ENCODE peak calls at places on chromosome X, in four cellular contexts. One of them, this sample, is unnamed.

GRCh38 chrX:32530802-32531403 is 680.4 kb downstream of the DMD start:
- DNase-seq in H1: no peak
- DNase-seq in K562: peak; percentile 11
- DNase-seq in SK-N-SH: no peak
- DNase-seq in this sample: no peak

GRCh38 chrX:140764401-140764919 is 54.9 kb downstream of the LINC00632 start:
- DNase-seq in H1: peak; percentile 25
- DNase-seq in K562: peak; percentile 3
- DNase-seq in SK-N-SH: peak; percentile 22
- DNase-seq in this sample: no peak

GRCh38 chrX:151902813-151903591 is 9.7 kb upstream of the MAGEA4 start:
- DNase-seq in H1: no peak
- DNase-seq in K562: no peak
- DNase-seq in SK-N-SH: no peak
- DNase-seq in this sample: no peak

GRCh38 chrX:107470971-107471370 is 21.5 kb downstream of the FRMPD3 start:
- DNase-seq in H1: no peak
- DNase-seq in K562: no peak
- DNase-seq in SK-N-SH: no peak
- DNase-seq in this sample: no peak

GRCh38 chrX:27924261-27924660 is 57.0 kb downstream of the DCAF8L1 start:
- DNase-seq in H1: no peak
- DNase-seq in K562: no peak
- DNase-seq in SK-N-SH: no peak
- DNase-seq in this sample: no peak

GRCh38 chrX:51742586-51742985 is 656 bp upstream of the GSPT2 start:
- DNase-seq in H1: no peak
- DNase-seq in K562: no peak
- DNase-seq in SK-N-SH: peak; percentile 2
- DNase-seq in this sample: no peak

GRCh38 chrX:20026278-20026677 is 35.4 kb upstream of the BCLAF3 start:
- DNase-seq in H1: no peak
- DNase-seq in K562: no peak
- DNase-seq in SK-N-SH: no peak
- DNase-seq in this sample: no peak

GRCh38 chrX:50211510-50211909 is 6.9 kb downstream of the CCNB3 start:
- DNase-seq in H1: no peak
- DNase-seq in K562: no peak
- DNase-seq in SK-N-SH: no peak
- DNase-seq in this sample: no peak

GRCh38 chrX:150482537-150483217 is 85.7 kb upstream of the MTM1 start:
- DNase-seq in H1: no peak
- DNase-seq in K562: peak; percentile 16
- DNase-seq in SK-N-SH: no peak
- DNase-seq in this sample: no peak

GRCh38 chrX:72079607-72080006 is 52.1 kb downstream of the RTL5 start:
- DNase-seq in H1: no peak
- DNase-seq in K562: no peak
- DNase-seq in SK-N-SH: no peak
- DNase-seq in this sample: no peak

GRCh38 chrX:80808160-80808735 is 1.4 kb downstream of the BRWD3 start:
- DNase-seq in H1: no peak
- DNase-seq in K562: peak; percentile 75
- DNase-seq in SK-N-SH: peak; percentile 12
- DNase-seq in this sample: peak; percentile 72

GRCh38 chrX:118373538-118373937 is 27.6 kb downstream of the WDR44 start:
- DNase-seq in H1: no peak
- DNase-seq in K562: no peak
- DNase-seq in SK-N-SH: no peak
- DNase-seq in this sample: no peak

GRCh38 chrX:9708086-9708485 is 57.6 kb downstream of the GPR143 start:
- DNase-seq in H1: no peak
- DNase-seq in K562: no peak
- DNase-seq in SK-N-SH: no peak
- DNase-seq in this sample: no peak
- H3K4me2 ChIP-seq in H1: no peak overlapping the region
- H3K4me2 ChIP-seq in K562: no peak overlapping the region
- H3K4me2 ChIP-seq in SK-N-SH: no peak overlapping the region
- H3K4me2 ChIP-seq in this sample: no peak overlapping the region

DNA sequence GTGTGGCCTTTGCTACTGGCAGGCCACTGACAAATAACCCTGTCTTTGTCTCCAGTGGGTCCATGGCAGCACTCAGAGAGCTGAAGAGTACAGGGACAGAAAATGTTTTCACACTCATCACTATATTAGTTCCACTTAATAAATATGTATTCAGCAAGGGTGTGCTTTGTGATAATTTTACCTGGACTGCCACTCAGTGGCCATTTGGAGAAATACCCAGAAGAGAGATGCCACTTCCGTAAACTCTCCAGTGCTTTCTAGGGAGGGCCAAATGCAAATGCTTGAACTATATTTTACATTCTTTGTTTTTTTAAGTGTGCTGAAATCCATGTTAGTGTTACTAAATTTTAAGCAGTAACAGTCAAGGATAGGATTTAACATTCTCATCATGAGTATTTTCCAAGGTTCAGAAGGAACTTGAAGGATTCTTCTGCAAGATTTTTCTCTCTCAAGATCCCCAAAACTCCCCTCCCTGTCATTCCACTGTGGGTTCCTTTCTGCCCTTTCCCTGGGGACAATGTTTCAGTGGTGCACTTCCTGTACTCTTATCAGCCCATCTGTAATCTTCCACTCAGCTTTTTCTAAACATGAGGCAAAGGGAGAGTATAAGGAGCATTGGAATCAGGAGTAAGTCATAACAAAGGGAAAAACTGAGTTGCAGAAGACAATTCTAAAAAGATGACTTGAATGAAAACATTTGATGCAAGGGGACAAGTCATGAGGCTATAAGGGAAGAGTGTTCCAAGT is 46.0 kb downstream of the TFDP3 start:
- DNase-seq in H1: no peak
- DNase-seq in K562: no peak
- DNase-seq in SK-N-SH: peak; percentile 24
- DNase-seq in this sample: no peak
- TF ChIP-seq NRF1 in H1: no peak
- TF ChIP-seq NRF1 in K562: no peak
- TF ChIP-seq NRF1 in SK-N-SH: no peak
- TF ChIP-seq NRF1 in this sample: no peak

GRCh38 chrX:17706676-17707075 is 30.6 kb upstream of the SCML1 start:
- DNase-seq in H1: no peak
- DNase-seq in K562: no peak
- DNase-seq in SK-N-SH: no peak
- DNase-seq in this sample: no peak

GRCh38 chrX:17705211-17705610 is 32.1 kb upstream of the SCML1 start:
- DNase-seq in H1: no peak
- DNase-seq in K562: no peak
- DNase-seq in SK-N-SH: no peak
- DNase-seq in this sample: no peak

GRCh38 chrX:17713288-17713687 is 24.0 kb upstream of the SCML1 start:
- DNase-seq in H1: no peak
- DNase-seq in K562: no peak
- DNase-seq in SK-N-SH: no peak
- DNase-seq in this sample: no peak

GRCh38 chrX:17707731-17708130 is 29.6 kb upstream of the SCML1 start:
- DNase-seq in H1: no peak
- DNase-seq in K562: no peak
- DNase-seq in SK-N-SH: no peak
- DNase-seq in this sample: no peak

GRCh38 chrX:17710836-17711235 is 26.5 kb upstream of the SCML1 start:
- DNase-seq in H1: no peak
- DNase-seq in K562: no peak
- DNase-seq in SK-N-SH: no peak
- DNase-seq in this sample: no peak
- H3K4me2 ChIP-seq in H1: no peak overlapping the region
- H3K4me2 ChIP-seq in K562: no peak overlapping the region
- H3K4me2 ChIP-seq in SK-N-SH: no peak overlapping the region
- H3K4me2 ChIP-seq in this sample: no peak overlapping the region

DNA sequence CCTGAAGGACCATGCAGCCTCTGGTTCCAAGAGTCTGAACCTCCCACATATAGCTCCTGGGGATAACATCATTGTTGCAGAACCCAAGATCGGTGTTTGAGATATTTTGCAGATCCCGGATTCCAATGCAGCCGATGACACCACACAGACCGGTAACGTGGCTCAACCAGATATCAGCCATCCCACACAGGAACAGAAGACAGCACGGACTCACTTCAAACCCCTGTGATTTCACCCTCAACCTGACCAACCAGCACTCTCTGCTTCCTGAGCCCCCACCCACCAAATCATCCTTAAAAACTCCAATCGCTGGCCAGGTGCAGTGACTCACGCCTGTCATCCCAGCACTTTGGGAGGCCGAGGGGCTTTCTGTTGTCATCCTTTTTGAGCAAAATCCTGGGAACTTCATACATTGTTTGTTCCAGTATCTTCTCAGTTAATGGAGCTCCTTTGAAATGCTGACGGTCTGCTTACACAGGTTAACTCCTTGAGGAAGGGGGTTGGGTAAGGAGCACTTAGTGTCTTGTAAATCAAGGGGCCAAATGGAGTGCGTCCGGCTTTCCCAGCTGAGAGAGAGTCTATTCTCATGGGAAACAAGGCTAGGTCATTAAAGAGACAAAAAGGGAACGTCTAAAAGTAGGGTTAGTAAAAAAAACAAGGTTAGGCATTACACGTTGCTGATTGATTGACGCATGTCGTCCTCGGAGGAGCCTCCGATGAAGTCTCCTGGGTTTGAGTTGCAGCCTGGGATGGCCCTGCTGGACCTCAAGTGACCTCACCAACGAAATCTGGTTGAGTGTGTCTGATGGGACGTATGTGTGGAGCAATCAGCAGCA is 230.4 kb downstream of the CRLF2 start:
- DNase-seq in H1: peak; percentile 56
- DNase-seq in K562: no peak
- DNase-seq in SK-N-SH: no peak
- DNase-seq in this sample: no peak
- TF ChIP-seq NRF1 in H1: no peak
- TF ChIP-seq NRF1 in K562: no peak
- TF ChIP-seq NRF1 in SK-N-SH: no peak
- TF ChIP-seq NRF1 in this sample: no peak

GRCh38 chrX:130174051-130174704 is 2.4 kb downstream of the RAB33A start:
- DNase-seq in H1: no peak
- DNase-seq in K562: peak; percentile 17
- DNase-seq in SK-N-SH: peak; percentile 33
- DNase-seq in this sample: no peak
- H3K4me2 ChIP-seq in H1: no peak overlapping the region
- H3K4me2 ChIP-seq in K562: peak overlapping the region; percentile 20
- H3K4me2 ChIP-seq in SK-N-SH: no peak overlapping the region
- H3K4me2 ChIP-seq in this sample: peak overlapping the region; percentile 78

DNA sequence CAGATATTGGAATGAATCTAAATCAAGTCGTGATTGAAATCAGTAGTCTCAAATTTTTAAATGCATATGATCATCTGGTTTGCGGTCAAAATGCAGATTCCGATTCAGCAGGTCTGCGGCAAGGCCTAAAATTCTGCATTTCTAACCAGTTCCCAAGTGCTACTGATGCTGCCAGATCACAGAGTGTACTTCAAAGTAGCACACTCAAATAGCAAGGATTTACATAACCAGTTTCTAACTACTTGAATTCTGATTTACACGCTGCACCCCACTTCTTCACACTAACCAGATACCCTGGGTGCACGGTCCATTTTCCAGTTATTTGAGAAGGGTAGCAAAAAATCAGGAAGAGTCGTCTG is 761 bp downstream of the MBTPS2 start:
- DNase-seq in H1: no peak
- DNase-seq in K562: no peak
- DNase-seq in SK-N-SH: no peak
- DNase-seq in this sample: no peak
- TF ChIP-seq NRF1 in H1: no peak
- TF ChIP-seq NRF1 in K562: no peak
- TF ChIP-seq NRF1 in SK-N-SH: no peak
- TF ChIP-seq NRF1 in this sample: no peak

GRCh38 chrX:154048398-154048797 is 28.7 kb upstream of the IRAK1 start:
- DNase-seq in H1: no peak
- DNase-seq in K562: no peak
- DNase-seq in SK-N-SH: no peak
- DNase-seq in this sample: no peak

GRCh38 chrX:154049209-154050112 is 29.8 kb upstream of the IRAK1 start:
- DNase-seq in H1: no peak
- DNase-seq in K562: no peak
- DNase-seq in SK-N-SH: no peak
- DNase-seq in this sample: no peak

GRCh38 chrX:154047266-154047665 is 27.6 kb upstream of the IRAK1 start:
- DNase-seq in H1: no peak
- DNase-seq in K562: no peak
- DNase-seq in SK-N-SH: no peak
- DNase-seq in this sample: no peak

GRCh38 chrX:154044045-154044444 is 24.3 kb upstream of the IRAK1 start:
- DNase-seq in H1: no peak
- DNase-seq in K562: no peak
- DNase-seq in SK-N-SH: no peak
- DNase-seq in this sample: no peak

GRCh38 chrX:154046262-154046771 is 26.6 kb upstream of the IRAK1 start:
- DNase-seq in H1: no peak
- DNase-seq in K562: no peak
- DNase-seq in SK-N-SH: no peak
- DNase-seq in this sample: no peak
- H3K4me2 ChIP-seq in H1: no peak overlapping the region
- H3K4me2 ChIP-seq in K562: no peak overlapping the region
- H3K4me2 ChIP-seq in SK-N-SH: peak overlapping the region; percentile 51
- H3K4me2 ChIP-seq in this sample: no peak overlapping the region

GRCh38 chrX:10620121-10620699 is at the start of gene MID1:
- DNase-seq in H1: no peak
- DNase-seq in K562: no peak
- DNase-seq in SK-N-SH: peak; percentile 78
- DNase-seq in this sample: no peak
- TF ChIP-seq NRF1 in H1: no peak
- TF ChIP-seq NRF1 in K562: no peak
- TF ChIP-seq NRF1 in SK-N-SH: no peak
- TF ChIP-seq NRF1 in this sample: no peak

GRCh38 chrX:11893933-11894710 is 136.1 kb downstream of the MSL3 start:
- DNase-seq in H1: no peak
- DNase-seq in K562: no peak
- DNase-seq in SK-N-SH: no peak
- DNase-seq in this sample: no peak

DNA sequence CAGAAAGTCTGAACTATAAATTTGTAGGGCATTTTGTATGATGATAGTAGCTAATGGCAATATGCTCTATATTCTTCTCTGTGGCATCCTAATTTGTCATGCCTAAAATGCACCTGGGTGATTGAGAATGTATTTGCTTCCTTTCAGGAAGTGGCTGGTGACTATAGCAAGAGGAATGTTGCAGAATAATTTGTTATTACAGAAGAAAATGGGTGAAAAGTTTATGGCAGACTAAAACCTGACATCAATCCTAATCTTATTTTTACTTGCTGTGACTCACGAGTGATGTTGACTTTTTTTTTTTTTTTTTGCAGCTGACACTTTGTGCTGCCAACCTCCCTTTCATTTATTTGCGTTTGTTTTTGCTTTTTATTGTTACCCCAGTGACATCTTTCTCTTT is 141.1 kb downstream of the MSL3 start:
- DNase-seq in H1: no peak
- DNase-seq in K562: no peak
- DNase-seq in SK-N-SH: no peak
- DNase-seq in this sample: no peak
- H3K4me2 ChIP-seq in H1: no peak overlapping the region
- H3K4me2 ChIP-seq in K562: no peak overlapping the region
- H3K4me2 ChIP-seq in SK-N-SH: no peak overlapping the region
- H3K4me2 ChIP-seq in this sample: no peak overlapping the region

GRCh38 chrX:34638116-34638515 is 19.0 kb downstream of the TMEM47 start:
- DNase-seq in H1: no peak
- DNase-seq in K562: peak; percentile 4
- DNase-seq in SK-N-SH: peak; percentile 7
- DNase-seq in this sample: no peak
- TF ChIP-seq NRF1 in H1: no peak
- TF ChIP-seq NRF1 in K562: no peak
- TF ChIP-seq NRF1 in SK-N-SH: no peak
- TF ChIP-seq NRF1 in this sample: no peak